ENCODE peak calls at places on chromosomes 13 and 19, in five cellular contexts. A is CD8-positive, alpha-beta memory T cell; N is Peyer's patch; G is GM12864; P is AG10803. V is an unnamed sample.

GRCh38 chr13:89955773-89956172 is 1391.7 kb upstream of the MIR17HG start:
- DNase-seq in G (no peak), P (no peak), N (no peak), A (no peak), V (no peak)

GRCh38 chr19:29022599-29022998 is 190.4 kb downstream of the UQCRFS1 start:
- DNase-seq in G (no peak), P (no peak), A (no peak), N (no peak), V (no peak)

GRCh38 chr19:44576843-44577565 is 36.4 kb upstream of the IGSF23 start:
- DNase-seq in A (no peak), N (peak; percentile 69), P (peak; percentile 37), G (no peak), V (peak; percentile 34)

GRCh38 chr19:1489463-1489971 is 633 bp downstream of the PCSK4 start:
- DNase-seq in P (no peak), A (no peak), G (no peak), N (no peak), V (peak; percentile 46)

GRCh38 chr19:46571495-46571894 is 29.6 kb upstream of the CALM3 start:
- DNase-seq in A (no peak), N (no peak), P (no peak), G (no peak), V (peak; percentile 43)

GRCh38 chr13:47420568-47420967 is 523.7 kb upstream of the HTR2A start:
- DNase-seq in N (no peak), P (peak; percentile 27), A (no peak), G (no peak), V (no peak)

GRCh38 chr13:73945371-73945770 is 188.8 kb downstream of the KLF12 start:
- DNase-seq in P (no peak), N (no peak), A (no peak), G (no peak), V (no peak)

GRCh38 chr13:100673831-100674362 is 698 bp downstream of the TMTC4 start:
- DNase-seq in A (peak; percentile 18), P (peak; percentile 77), N (peak; percentile 66), G (peak; percentile 30), V (peak; percentile 39)

GRCh38 chr19:34851277-34851804 is 75.4 kb upstream of the ZNF30 start:
- DNase-seq in P (no peak), G (no peak), N (no peak), A (no peak), V (peak; percentile 14)

GRCh38 chr19:55405638-55406037 is 1.9 kb downstream of the UBE2S start:
- DNase-seq in P (no peak), G (no peak), A (no peak), N (no peak), V (no peak)
- H3K4me3 ChIP-seq in P (peak overlapping the region; percentile 79), G (peak overlapping the region; percentile 85), A (no peak overlapping the region), N (no peak overlapping the region), V (no peak overlapping the region)

DNA sequence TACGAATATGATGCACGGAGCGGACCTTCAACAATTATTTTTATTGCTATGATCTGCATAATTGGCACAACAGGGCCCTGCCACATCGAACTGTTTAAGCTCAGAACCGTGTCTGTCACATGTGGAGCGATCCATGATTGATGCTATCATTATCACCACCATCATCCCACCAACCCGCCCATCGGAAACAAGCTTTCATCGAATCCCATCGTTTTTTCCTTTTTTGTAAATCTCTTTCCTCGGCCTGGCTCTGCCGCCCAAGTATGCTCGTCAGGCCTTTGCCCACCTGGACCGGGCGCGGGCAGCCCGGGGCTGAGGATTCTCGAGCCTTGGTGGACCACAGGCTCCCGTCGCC is 533 bp upstream of the DCAF15 start:
- DNase-seq in N (no peak), G (no peak), P (no peak), A (no peak), V (no peak)
- H3K4me3 ChIP-seq in N (peak overlapping the region; percentile 81), G (peak overlapping the region; percentile 51), P (peak overlapping the region; percentile 67), A (peak overlapping the region; percentile 47), V (peak overlapping the region; percentile 71)

GRCh38 chr19:58497634-58498170 is 14.1 kb downstream of the SLC27A5 start:
- DNase-seq in G (no peak), N (no peak), P (no peak), A (no peak), V (no peak)

GRCh38 chr19:58500242-58500641 is 11.6 kb downstream of the SLC27A5 start:
- DNase-seq in G (no peak), P (no peak), A (no peak), N (no peak), V (no peak)

GRCh38 chr19:58499021-58499927 is 12.5 kb downstream of the SLC27A5 start:
- DNase-seq in G (peak; percentile 96), N (peak; percentile 99), A (peak; percentile 91), P (peak; percentile 99), V (peak; percentile 96)

GRCh38 chr19:58498316-58499020 is 13.3 kb downstream of the SLC27A5 start:
- DNase-seq in P (no peak), N (no peak), A (no peak), G (no peak), V (no peak)
- H3K4me3 ChIP-seq in P (peak overlapping the region; percentile 64), N (peak overlapping the region; percentile 43), A (peak overlapping the region; percentile 83), G (peak overlapping the region; percentile 72), V (peak overlapping the region; percentile 92)

GRCh38 chr19:40596608-40597328 is 4.4 kb upstream of the LTBP4 start:
- DNase-seq in N (peak; percentile 67), P (no peak), G (no peak), A (no peak), V (no peak)
- H3K4me3 ChIP-seq in N (peak overlapping the region; percentile 26), P (peak overlapping the region; percentile 22), G (no peak overlapping the region), A (no peak overlapping the region), V (no peak overlapping the region)

GRCh38 chr13:20718958-20719566 is 15.6 kb downstream of the IL17D start:
- DNase-seq in N (no peak), G (no peak), A (no peak), P (no peak), V (no peak)

GRCh38 chr13:20719783-20720182 is 16.3 kb downstream of the IL17D start:
- DNase-seq in N (no peak), G (no peak), A (no peak), P (no peak), V (no peak)

GRCh38 chr13:20720499-20720898 is 17.0 kb downstream of the IL17D start:
- DNase-seq in G (no peak), A (no peak), N (no peak), P (no peak), V (no peak)

GRCh38 chr13:20721454-20722357 is 18.2 kb downstream of the IL17D start:
- DNase-seq in P (peak; percentile 34), N (no peak), G (no peak), A (no peak), V (no peak)

DNA sequence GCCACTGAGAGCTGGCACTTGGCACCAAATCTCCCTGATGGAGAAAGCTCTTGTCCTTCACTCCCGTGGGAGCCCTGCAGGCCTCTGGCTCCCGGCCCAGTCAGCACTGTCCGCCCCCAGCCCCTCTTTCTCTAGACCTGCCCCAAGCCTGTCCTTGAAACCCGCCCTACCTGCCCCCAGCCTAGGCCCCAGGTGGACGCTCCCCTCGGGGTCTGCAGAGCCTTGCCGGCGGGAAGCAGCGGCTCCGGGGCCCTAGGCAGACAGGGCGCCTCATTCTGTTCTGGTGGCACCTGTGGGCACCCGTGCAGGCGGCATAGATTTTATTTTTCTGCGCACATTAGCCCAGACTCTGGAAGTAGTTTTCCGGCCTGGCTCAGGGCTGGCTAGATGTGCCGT is 17.6 kb downstream of the IL17D start:
- DNase-seq in G (no peak), P (no peak), N (no peak), A (no peak), V (no peak)
- H3K4me3 ChIP-seq in G (no peak overlapping the region), P (no peak overlapping the region), N (no peak overlapping the region), A (no peak overlapping the region), V (no peak overlapping the region)

DNA sequence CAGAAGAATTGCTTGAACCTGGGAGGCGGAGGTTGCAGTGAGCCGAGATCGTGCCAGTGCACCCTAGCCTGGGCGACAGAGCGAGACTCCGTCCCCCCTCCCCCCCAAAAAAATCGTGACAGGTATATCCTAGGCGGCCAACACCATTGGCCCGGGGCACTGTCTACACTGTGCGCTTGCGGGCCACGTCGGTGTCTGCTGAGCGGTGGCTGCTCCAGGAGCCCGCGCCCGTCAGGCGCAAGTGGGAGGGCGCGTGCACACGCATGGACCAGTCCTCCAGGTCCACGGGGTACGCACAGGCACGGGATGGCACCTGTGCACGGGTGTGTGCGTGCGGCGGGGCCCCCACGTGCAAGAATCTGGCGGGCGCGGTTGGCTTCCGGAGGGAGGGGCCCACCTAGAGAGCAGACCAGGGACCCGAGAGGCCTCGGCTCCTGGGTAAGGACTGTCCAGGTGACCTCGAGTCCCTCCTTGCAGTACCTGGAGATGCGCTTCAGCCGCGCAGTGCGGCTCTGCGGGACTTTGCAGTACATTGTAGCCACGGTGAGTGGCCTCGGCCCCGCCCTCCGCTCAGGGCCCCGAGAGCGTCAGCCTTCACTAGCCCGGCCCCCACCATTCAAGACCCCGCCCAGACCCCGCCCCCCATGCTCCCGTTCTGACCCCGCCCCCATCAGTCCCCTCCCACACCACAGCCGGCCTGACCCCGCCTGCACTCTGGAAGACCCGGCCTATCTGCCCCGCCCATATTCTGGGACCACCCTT is 2.1 kb downstream of the SLC5A5 start:
- DNase-seq in A (peak; percentile 49), N (peak; percentile 79), G (no peak), P (no peak), V (peak; percentile 41)
- H3K4me3 ChIP-seq in A (peak overlapping the region; percentile 61), N (peak overlapping the region; percentile 48), G (peak overlapping the region; percentile 58), P (no peak overlapping the region), V (peak overlapping the region; percentile 40)

GRCh38 chr13:57813641-57814040 is 182.1 kb downstream of the PCDH17 start:
- DNase-seq in N (no peak), A (no peak), G (no peak), P (no peak), V (no peak)
- H3K4me3 ChIP-seq in N (no peak overlapping the region), A (no peak overlapping the region), G (no peak overlapping the region), P (no peak overlapping the region), V (no peak overlapping the region)